ENCODE peak calls at places on chromosomes 2 and 18, in nine cellular contexts. J is GM13976, M is right lobe of liver, P is HFFc6, C is mammary epithelial cell, X is uterus, H is nephron progenitor cell, Q is endothelial cell, Y is AG09309. B is an unnamed sample.

GRCh38 chr2:111121028-111121872 is 536 bp downstream of the BCL2L11 start:
- DNase-seq in J (peak), M (peak), P (no peak), C (peak), X (peak), H (peak), Q (peak), Y (no peak), B (peak)

GRCh38 chr18:75959150-75959549 is 531.6 kb upstream of the SMIM21 start:
- DNase-seq in J (no peak), M (no peak), P (no peak), C (no peak), X (no peak), H (no peak), Q (no peak), Y (no peak), B (no peak)

GRCh38 chr2:23347516-23348481 is 37.2 kb upstream of the KLHL29 start:
- DNase-seq in J (no peak), M (no peak), P (no peak), C (no peak), X (no peak), H (no peak), Q (no peak), Y (no peak), B (no peak)

GRCh38 chr2:232838406-232838874 is 31.6 kb upstream of the SNORC start:
- DNase-seq in J (peak), M (peak), P (peak), C (peak), X (no peak), H (no peak), Q (no peak), Y (no peak), B (no peak)

GRCh38 chr18:10057808-10058791 is 144.3 kb downstream of the VAPA start:
- DNase-seq in J (no peak), M (no peak), P (peak), C (peak), X (no peak), H (no peak), Q (no peak), Y (peak), B (no peak)

GRCh38 chr2:196566969-196567666 is 72.4 kb upstream of the CCDC150 start:
- DNase-seq in J (no peak), M (no peak), P (no peak), C (no peak), X (no peak), H (peak), Q (no peak), Y (no peak), B (no peak)

GRCh38 chr2:62471816-62472215 is 34.2 kb downstream of the TMEM17 start:
- DNase-seq in J (no peak), M (no peak), P (no peak), C (no peak), X (peak), H (no peak), Q (no peak), Y (no peak), B (no peak)

GRCh38 chr2:26455801-26456700 is 21.9 kb downstream of the OTOF start:
- DNase-seq in J (no peak), M (peak), P (no peak), C (no peak), X (peak), H (no peak), Q (no peak), Y (no peak), B (no peak)

GRCh38 chr18:32469190-32469611 is 1.5 kb downstream of the GAREM1 start:
- DNase-seq in J (peak), M (peak), P (peak), C (peak), X (peak), H (peak), Q (peak), Y (no peak), B (peak)

GRCh38 chr2:239715202-239715601 is 309.9 kb downstream of the NDUFA10 start:
- DNase-seq in J (no peak), M (no peak), P (no peak), C (no peak), X (peak), H (no peak), Q (no peak), Y (no peak), B (no peak)

GRCh38 chr18:28875059-28875458 is 698.1 kb upstream of the CDH2 start:
- DNase-seq in J (no peak), M (no peak), P (no peak), C (no peak), X (no peak), H (no peak), Q (no peak), Y (peak), B (no peak)

GRCh38 chr2:64854773-64855237 is 134.4 kb upstream of the SLC1A4 start:
- DNase-seq in J (no peak), M (no peak), P (no peak), C (no peak), X (peak), H (no peak), Q (no peak), Y (no peak), B (no peak)

GRCh38 chr2:8515390-8515761 is 166.5 kb upstream of the ID2 start:
- DNase-seq in J (peak), M (no peak), P (no peak), C (no peak), X (no peak), H (no peak), Q (no peak), Y (no peak), B (no peak)

GRCh38 chr2:64228126-64228678 is 84.0 kb upstream of the PELI1 start:
- DNase-seq in J (peak), M (peak), P (peak), C (peak), X (peak), H (peak), Q (peak), Y (no peak), B (peak)

GRCh38 chr2:30971291-30972025 is 164.2 kb upstream of the CAPN13 start:
- DNase-seq in J (no peak), M (no peak), P (no peak), C (no peak), X (no peak), H (no peak), Q (no peak), Y (no peak), B (no peak)

GRCh38 chr2:242024751-242025355 is 155.3 kb downstream of the RTP5 start:
- DNase-seq in J (no peak), M (no peak), P (no peak), C (no peak), X (peak), H (no peak), Q (no peak), Y (no peak), B (no peak)

GRCh38 chr2:242017086-242017485 is 147.6 kb downstream of the RTP5 start:
- DNase-seq in J (no peak), M (no peak), P (no peak), C (no peak), X (peak), H (no peak), Q (no peak), Y (no peak), B (no peak)

GRCh38 chr2:242019344-242019743 is 149.8 kb downstream of the RTP5 start:
- DNase-seq in J (no peak), M (no peak), P (no peak), C (no peak), X (no peak), H (no peak), Q (no peak), Y (no peak), B (no peak)

GRCh38 chr2:242022550-242023290 is 153.2 kb downstream of the RTP5 start:
- DNase-seq in J (no peak), M (no peak), P (no peak), C (no peak), X (peak), H (no peak), Q (no peak), Y (no peak), B (no peak)

GRCh38 chr2:242020196-242021004 is 150.9 kb downstream of the RTP5 start:
- DNase-seq in J (no peak), M (peak), P (no peak), C (no peak), X (peak), H (no peak), Q (no peak), Y (no peak), B (no peak)
- TF ChIP-seq CTCF in J (no peak), M (no peak), P (no peak), C (no peak), X (no peak), H (no peak), Q (no peak), Y (no peak), B (no peak)

DNA sequence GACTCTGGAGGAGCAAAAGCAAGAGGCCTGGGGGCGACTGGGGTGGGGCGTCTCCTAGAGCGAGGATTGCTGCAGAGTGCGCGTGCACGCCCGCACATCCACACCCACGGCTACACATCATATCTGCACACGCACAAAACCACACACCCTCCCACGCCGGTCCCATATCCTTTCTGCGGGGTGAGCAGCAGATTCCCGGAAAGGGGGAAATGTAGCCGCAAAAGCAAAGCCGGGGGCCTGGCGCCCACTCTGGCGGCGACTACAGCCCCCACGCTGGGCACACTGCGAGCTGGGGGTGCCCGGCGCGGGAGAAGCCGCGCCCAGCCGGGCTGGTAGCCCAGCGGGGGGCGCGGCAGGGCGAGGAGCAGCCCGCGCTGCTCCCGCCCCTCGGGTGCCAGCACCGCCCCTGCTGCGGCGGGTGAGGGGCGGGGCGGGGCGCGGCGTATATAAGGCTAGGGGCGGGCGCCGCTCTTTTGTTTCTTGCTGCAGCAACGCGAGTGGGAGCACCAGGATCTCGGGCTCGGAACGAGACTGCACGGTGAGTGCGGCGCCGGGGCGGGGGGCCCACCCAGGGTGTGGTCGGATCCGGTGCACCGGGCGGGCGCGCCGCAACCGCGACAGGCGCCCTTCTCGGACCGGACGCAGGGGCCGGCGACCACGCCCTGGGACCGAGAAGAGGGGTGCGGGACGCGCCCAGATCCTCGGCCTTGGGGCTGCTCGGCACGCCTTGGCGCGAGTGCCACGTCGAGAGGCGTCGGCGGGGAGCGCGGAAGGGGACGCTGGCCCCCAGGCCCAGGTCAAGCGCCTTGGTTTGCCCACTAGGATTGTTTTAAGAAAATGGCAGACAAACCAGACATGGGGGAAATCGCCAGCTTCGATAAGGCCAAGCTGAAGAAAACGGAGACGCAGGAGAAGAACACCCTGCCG is at the start of gene TMSB10:
- DNase-seq in J (peak), M (peak), P (peak), C (peak), X (peak), H (peak), Q (peak), Y (no peak), B (peak)
- TF ChIP-seq CTCF in J (no peak), M (peak), P (peak), C (no peak), X (no peak), H (no peak), Q (no peak), Y (no peak), B (no peak)

GRCh38 chr18:79657342-79657996 is 22.1 kb upstream of the CTDP1 start:
- DNase-seq in J (no peak), M (no peak), P (no peak), C (peak), X (no peak), H (no peak), Q (no peak), Y (no peak), B (no peak)
- TF ChIP-seq CTCF in J (no peak), M (no peak), P (no peak), C (no peak), X (no peak), H (no peak), Q (no peak), Y (no peak), B (no peak)

DNA sequence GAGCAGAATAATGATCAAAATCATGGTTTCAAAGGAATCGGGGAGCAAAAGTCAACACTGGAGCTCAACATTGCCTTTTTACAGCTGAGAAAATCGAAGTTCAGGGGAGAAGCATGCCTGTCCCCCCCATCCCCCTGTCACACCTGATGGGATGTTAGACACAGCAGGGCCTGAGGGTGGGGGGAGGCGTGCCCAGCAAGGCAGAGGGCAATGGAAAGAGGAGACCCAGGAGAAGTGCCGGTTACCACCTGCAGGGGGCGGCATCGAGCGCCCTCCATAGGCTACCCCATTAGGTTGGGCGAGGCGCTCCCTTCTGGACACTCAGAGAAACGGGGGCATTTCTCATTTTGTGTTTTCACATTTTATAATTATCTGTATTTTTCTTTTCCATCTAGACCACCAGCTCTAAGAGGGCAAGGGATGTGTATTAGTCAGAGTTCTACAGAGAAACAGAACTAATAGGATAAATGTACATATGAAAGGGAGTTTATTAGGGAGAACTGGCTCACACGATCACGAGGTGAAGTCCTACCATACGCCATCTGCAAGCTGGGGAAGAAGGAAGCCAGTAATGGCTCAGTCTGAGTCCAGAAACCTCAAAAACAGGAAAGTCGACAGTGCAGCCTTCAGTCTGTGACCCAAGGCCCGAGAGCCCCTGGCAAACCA is 271.3 kb downstream of the LRATD1 start:
- DNase-seq in J (peak), M (peak), P (no peak), C (peak), X (no peak), H (peak), Q (peak), Y (no peak), B (peak)
- TF ChIP-seq CTCF in J (peak), M (peak), P (peak), C (peak), X (no peak), H (peak), Q (peak), Y (peak), B (peak)

DNA sequence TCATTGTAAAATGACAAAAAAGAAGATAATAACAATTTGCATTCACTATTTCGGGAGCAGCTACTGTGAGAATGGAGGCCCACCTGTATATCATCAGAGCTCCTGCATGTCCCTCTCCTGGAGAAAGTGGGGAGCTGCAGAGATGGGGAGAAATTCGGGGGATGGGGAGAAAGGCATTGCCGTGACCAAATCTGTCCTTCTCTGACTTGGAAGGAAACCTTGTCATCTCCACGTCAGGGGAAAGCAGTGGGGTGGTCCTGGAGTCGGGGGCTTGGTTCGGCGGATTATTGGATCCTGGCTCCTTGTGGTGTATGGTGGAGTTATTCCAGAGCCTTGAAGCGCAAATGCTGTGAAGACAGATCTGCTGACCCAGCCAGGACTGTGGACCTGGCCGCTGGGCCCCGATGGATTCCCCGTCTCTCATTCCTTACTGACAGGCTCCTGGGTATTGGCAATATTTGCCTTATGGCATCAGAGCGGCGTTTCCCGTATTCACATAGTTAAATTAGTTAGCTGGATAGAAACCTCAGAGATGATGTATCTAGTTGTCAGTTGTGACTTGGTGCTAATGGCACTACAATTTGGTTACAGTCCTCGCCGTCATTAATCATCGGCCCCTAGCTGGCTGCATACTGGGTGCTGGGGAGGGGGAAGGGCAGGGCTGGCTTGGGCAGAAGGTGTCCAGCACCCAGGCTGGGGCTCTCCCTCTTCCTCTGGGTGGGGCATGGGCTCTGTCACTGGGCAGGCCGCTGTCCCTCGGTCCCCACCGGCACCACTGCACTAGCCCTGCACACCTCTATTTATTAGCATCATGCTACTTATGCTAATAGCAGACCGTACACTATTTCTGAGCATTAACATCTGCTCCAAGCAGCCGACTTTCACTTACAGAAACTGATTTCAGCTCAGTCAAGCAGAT is 31.7 kb downstream of the CELF4 start:
- DNase-seq in J (no peak), M (no peak), P (peak), C (no peak), X (no peak), H (no peak), Q (no peak), Y (no peak), B (no peak)
- TF ChIP-seq CTCF in J (no peak), M (no peak), P (peak), C (no peak), X (no peak), H (peak), Q (peak), Y (peak), B (peak)